ENCODE peak calls at places on chromosome 15, in nine cellular contexts. One of them, this sample, is unnamed.

GRCh38 chr15:93617443-93617842 is 528.4 kb upstream of the RGMA start:
- DNase-seq in tibial nerve: no peak
- DNase-seq in Caco-2: peak; percentile 5
- DNase-seq in bronchial epithelial cell: no peak
- DNase-seq in AG09309: no peak
- DNase-seq in lower leg skin: no peak
- DNase-seq in GM12864: no peak
- DNase-seq in stomach: no peak
- DNase-seq in ovary: no peak
- DNase-seq in this sample: no peak

GRCh38 chr15:81182746-81183402 is 13.8 kb upstream of the IL16 start:
- DNase-seq in tibial nerve: no peak
- DNase-seq in Caco-2: no peak
- DNase-seq in bronchial epithelial cell: no peak
- DNase-seq in AG09309: no peak
- DNase-seq in lower leg skin: no peak
- DNase-seq in GM12864: no peak
- DNase-seq in stomach: no peak
- DNase-seq in ovary: peak; percentile 40
- DNase-seq in this sample: no peak

GRCh38 chr15:62782100-62782791 is 260.3 kb upstream of the TPM1 start:
- DNase-seq in tibial nerve: peak; percentile 78
- DNase-seq in Caco-2: peak; percentile 63
- DNase-seq in bronchial epithelial cell: peak; percentile 80
- DNase-seq in AG09309: no peak
- DNase-seq in lower leg skin: peak; percentile 59
- DNase-seq in GM12864: no peak
- DNase-seq in stomach: peak; percentile 86
- DNase-seq in ovary: peak; percentile 58
- DNase-seq in this sample: peak; percentile 58

GRCh38 chr15:39171944-39172368 is 408.9 kb upstream of the THBS1 start:
- DNase-seq in tibial nerve: peak; percentile 62
- DNase-seq in Caco-2: peak; percentile 71
- DNase-seq in bronchial epithelial cell: peak; percentile 98
- DNase-seq in AG09309: peak; percentile 96
- DNase-seq in lower leg skin: peak; percentile 50
- DNase-seq in GM12864: no peak
- DNase-seq in stomach: peak; percentile 56
- DNase-seq in ovary: peak; percentile 78
- DNase-seq in this sample: peak; percentile 59

GRCh38 chr15:98505611-98506031 is 142.7 kb upstream of the IGF1R start:
- DNase-seq in tibial nerve: peak; percentile 81
- DNase-seq in Caco-2: no peak
- DNase-seq in bronchial epithelial cell: no peak
- DNase-seq in AG09309: no peak
- DNase-seq in lower leg skin: peak; percentile 57
- DNase-seq in GM12864: no peak
- DNase-seq in stomach: no peak
- DNase-seq in ovary: peak; percentile 71
- DNase-seq in this sample: no peak

GRCh38 chr15:45391746-45392711 is 13.7 kb upstream of the GATM start:
- DNase-seq in tibial nerve: no peak
- DNase-seq in Caco-2: no peak
- DNase-seq in bronchial epithelial cell: peak; percentile 49
- DNase-seq in AG09309: no peak
- DNase-seq in lower leg skin: no peak
- DNase-seq in GM12864: peak; percentile 84
- DNase-seq in stomach: no peak
- DNase-seq in ovary: no peak
- DNase-seq in this sample: no peak

GRCh38 chr15:60101416-60101815 is 97.3 kb downstream of the FOXB1 start:
- DNase-seq in tibial nerve: no peak
- DNase-seq in Caco-2: peak; percentile 18
- DNase-seq in bronchial epithelial cell: no peak
- DNase-seq in AG09309: no peak
- DNase-seq in lower leg skin: no peak
- DNase-seq in GM12864: no peak
- DNase-seq in stomach: no peak
- DNase-seq in ovary: no peak
- DNase-seq in this sample: no peak

GRCh38 chr15:73357999-73358665 is 10.6 kb downstream of the HCN4 start:
- DNase-seq in tibial nerve: no peak
- DNase-seq in Caco-2: peak; percentile 57
- DNase-seq in bronchial epithelial cell: no peak
- DNase-seq in AG09309: no peak
- DNase-seq in lower leg skin: no peak
- DNase-seq in GM12864: no peak
- DNase-seq in stomach: no peak
- DNase-seq in ovary: no peak
- DNase-seq in this sample: no peak

GRCh38 chr15:85475711-85476110 is 95.3 kb downstream of the AKAP13 start:
- DNase-seq in tibial nerve: no peak
- DNase-seq in Caco-2: no peak
- DNase-seq in bronchial epithelial cell: no peak
- DNase-seq in AG09309: no peak
- DNase-seq in lower leg skin: no peak
- DNase-seq in GM12864: no peak
- DNase-seq in stomach: no peak
- DNase-seq in ovary: no peak
- DNase-seq in this sample: no peak

GRCh38 chr15:85474700-85475316 is 94.4 kb downstream of the AKAP13 start:
- DNase-seq in tibial nerve: no peak
- DNase-seq in Caco-2: no peak
- DNase-seq in bronchial epithelial cell: peak; percentile 64
- DNase-seq in AG09309: no peak
- DNase-seq in lower leg skin: no peak
- DNase-seq in GM12864: no peak
- DNase-seq in stomach: no peak
- DNase-seq in ovary: no peak
- DNase-seq in this sample: no peak

GRCh38 chr15:85472349-85472748 is 91.9 kb downstream of the AKAP13 start:
- DNase-seq in tibial nerve: no peak
- DNase-seq in Caco-2: no peak
- DNase-seq in bronchial epithelial cell: no peak
- DNase-seq in AG09309: no peak
- DNase-seq in lower leg skin: no peak
- DNase-seq in GM12864: no peak
- DNase-seq in stomach: no peak
- DNase-seq in ovary: no peak
- DNase-seq in this sample: no peak

GRCh38 chr15:85475317-85475701 is 94.9 kb downstream of the AKAP13 start:
- DNase-seq in tibial nerve: no peak
- DNase-seq in Caco-2: no peak
- DNase-seq in bronchial epithelial cell: no peak
- DNase-seq in AG09309: no peak
- DNase-seq in lower leg skin: no peak
- DNase-seq in GM12864: peak; percentile 64
- DNase-seq in stomach: no peak
- DNase-seq in ovary: no peak
- DNase-seq in this sample: no peak

GRCh38 chr15:85473455-85473854 is 93.1 kb downstream of the AKAP13 start:
- DNase-seq in tibial nerve: no peak
- DNase-seq in Caco-2: no peak
- DNase-seq in bronchial epithelial cell: no peak
- DNase-seq in AG09309: no peak
- DNase-seq in lower leg skin: no peak
- DNase-seq in GM12864: no peak
- DNase-seq in stomach: no peak
- DNase-seq in ovary: no peak
- DNase-seq in this sample: no peak
- TF ChIP-seq CTCF in tibial nerve: no peak
- TF ChIP-seq CTCF in Caco-2: no peak
- TF ChIP-seq CTCF in bronchial epithelial cell: no peak
- TF ChIP-seq CTCF in AG09309: no peak
- TF ChIP-seq CTCF in lower leg skin: no peak
- TF ChIP-seq CTCF in GM12864: no peak
- TF ChIP-seq CTCF in stomach: no peak
- TF ChIP-seq CTCF in ovary: no peak
- TF ChIP-seq CTCF in this sample: no peak

GRCh38 chr15:47897525-47897924 is 180.2 kb downstream of the SEMA6D start:
- DNase-seq in tibial nerve: no peak
- DNase-seq in Caco-2: no peak
- DNase-seq in bronchial epithelial cell: peak; percentile 84
- DNase-seq in AG09309: no peak
- DNase-seq in lower leg skin: no peak
- DNase-seq in GM12864: no peak
- DNase-seq in stomach: no peak
- DNase-seq in ovary: no peak
- DNase-seq in this sample: no peak
- H3K4me3 ChIP-seq in tibial nerve: no peak overlapping the region
- H3K4me3 ChIP-seq in Caco-2: no peak overlapping the region
- H3K4me3 ChIP-seq in bronchial epithelial cell: no peak overlapping the region
- H3K4me3 ChIP-seq in AG09309: no peak overlapping the region
- H3K4me3 ChIP-seq in lower leg skin: no peak overlapping the region
- H3K4me3 ChIP-seq in GM12864: no peak overlapping the region
- H3K4me3 ChIP-seq in stomach: no peak overlapping the region
- H3K4me3 ChIP-seq in ovary: no peak overlapping the region
- H3K4me3 ChIP-seq in this sample: no peak overlapping the region

GRCh38 chr15:79942656-79943481 is 28.1 kb downstream of the BCL2A1 start:
- DNase-seq in tibial nerve: no peak
- DNase-seq in Caco-2: no peak
- DNase-seq in bronchial epithelial cell: peak; percentile 51
- DNase-seq in AG09309: no peak
- DNase-seq in lower leg skin: no peak
- DNase-seq in GM12864: no peak
- DNase-seq in stomach: no peak
- DNase-seq in ovary: no peak
- DNase-seq in this sample: no peak

GRCh38 chr15:79944625-79945024 is 26.4 kb downstream of the BCL2A1 start:
- DNase-seq in tibial nerve: no peak
- DNase-seq in Caco-2: no peak
- DNase-seq in bronchial epithelial cell: no peak
- DNase-seq in AG09309: no peak
- DNase-seq in lower leg skin: no peak
- DNase-seq in GM12864: no peak
- DNase-seq in stomach: no peak
- DNase-seq in ovary: no peak
- DNase-seq in this sample: no peak

GRCh38 chr15:79938143-79938542 is 32.9 kb downstream of the BCL2A1 start:
- DNase-seq in tibial nerve: no peak
- DNase-seq in Caco-2: no peak
- DNase-seq in bronchial epithelial cell: no peak
- DNase-seq in AG09309: no peak
- DNase-seq in lower leg skin: no peak
- DNase-seq in GM12864: no peak
- DNase-seq in stomach: no peak
- DNase-seq in ovary: no peak
- DNase-seq in this sample: no peak

GRCh38 chr15:79943820-79944219 is 27.2 kb downstream of the BCL2A1 start:
- DNase-seq in tibial nerve: no peak
- DNase-seq in Caco-2: no peak
- DNase-seq in bronchial epithelial cell: peak; percentile 61
- DNase-seq in AG09309: no peak
- DNase-seq in lower leg skin: no peak
- DNase-seq in GM12864: no peak
- DNase-seq in stomach: no peak
- DNase-seq in ovary: no peak
- DNase-seq in this sample: no peak

DNA sequence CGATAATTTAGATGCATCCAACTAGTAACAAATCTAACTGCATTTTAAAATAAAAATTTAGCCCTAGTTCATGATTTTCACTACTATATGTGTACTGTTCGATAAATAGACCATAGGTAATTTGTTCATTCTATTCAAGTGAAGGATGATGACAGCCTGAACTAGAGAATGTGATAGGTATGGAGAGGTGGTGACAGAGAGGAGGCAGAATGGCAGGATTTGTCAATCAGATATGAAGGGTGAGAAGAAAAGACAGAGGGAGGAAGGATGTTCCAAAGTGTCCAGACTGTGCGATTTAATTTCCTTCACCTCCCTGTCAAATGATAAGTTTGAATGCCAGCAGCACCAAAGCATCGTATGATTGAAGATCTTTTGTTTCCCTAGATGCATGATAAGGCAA is 31.6 kb downstream of the BCL2A1 start:
- DNase-seq in tibial nerve: no peak
- DNase-seq in Caco-2: no peak
- DNase-seq in bronchial epithelial cell: no peak
- DNase-seq in AG09309: no peak
- DNase-seq in lower leg skin: no peak
- DNase-seq in GM12864: no peak
- DNase-seq in stomach: no peak
- DNase-seq in ovary: no peak
- DNase-seq in this sample: no peak
- TF ChIP-seq CTCF in tibial nerve: no peak
- TF ChIP-seq CTCF in Caco-2: no peak
- TF ChIP-seq CTCF in bronchial epithelial cell: no peak
- TF ChIP-seq CTCF in AG09309: no peak
- TF ChIP-seq CTCF in lower leg skin: no peak
- TF ChIP-seq CTCF in GM12864: no peak
- TF ChIP-seq CTCF in stomach: no peak
- TF ChIP-seq CTCF in ovary: no peak
- TF ChIP-seq CTCF in this sample: no peak

GRCh38 chr15:49989498-49989897 is 129.5 kb downstream of the ATP8B4 start:
- DNase-seq in tibial nerve: peak; percentile 27
- DNase-seq in Caco-2: no peak
- DNase-seq in bronchial epithelial cell: no peak
- DNase-seq in AG09309: no peak
- DNase-seq in lower leg skin: peak; percentile 28
- DNase-seq in GM12864: no peak
- DNase-seq in stomach: no peak
- DNase-seq in ovary: peak; percentile 28
- DNase-seq in this sample: no peak

GRCh38 chr15:49990835-49991540 is 128.0 kb downstream of the ATP8B4 start:
- DNase-seq in tibial nerve: no peak
- DNase-seq in Caco-2: no peak
- DNase-seq in bronchial epithelial cell: no peak
- DNase-seq in AG09309: peak; percentile 8
- DNase-seq in lower leg skin: no peak
- DNase-seq in GM12864: no peak
- DNase-seq in stomach: no peak
- DNase-seq in ovary: no peak
- DNase-seq in this sample: no peak

GRCh38 chr15:49987896-49988295 is 131.1 kb downstream of the ATP8B4 start:
- DNase-seq in tibial nerve: no peak
- DNase-seq in Caco-2: no peak
- DNase-seq in bronchial epithelial cell: no peak
- DNase-seq in AG09309: no peak
- DNase-seq in lower leg skin: no peak
- DNase-seq in GM12864: no peak
- DNase-seq in stomach: no peak
- DNase-seq in ovary: no peak
- DNase-seq in this sample: no peak

GRCh38 chr15:49987198-49987785 is 131.7 kb downstream of the ATP8B4 start:
- DNase-seq in tibial nerve: no peak
- DNase-seq in Caco-2: no peak
- DNase-seq in bronchial epithelial cell: no peak
- DNase-seq in AG09309: no peak
- DNase-seq in lower leg skin: no peak
- DNase-seq in GM12864: no peak
- DNase-seq in stomach: no peak
- DNase-seq in ovary: no peak
- DNase-seq in this sample: no peak

DNA sequence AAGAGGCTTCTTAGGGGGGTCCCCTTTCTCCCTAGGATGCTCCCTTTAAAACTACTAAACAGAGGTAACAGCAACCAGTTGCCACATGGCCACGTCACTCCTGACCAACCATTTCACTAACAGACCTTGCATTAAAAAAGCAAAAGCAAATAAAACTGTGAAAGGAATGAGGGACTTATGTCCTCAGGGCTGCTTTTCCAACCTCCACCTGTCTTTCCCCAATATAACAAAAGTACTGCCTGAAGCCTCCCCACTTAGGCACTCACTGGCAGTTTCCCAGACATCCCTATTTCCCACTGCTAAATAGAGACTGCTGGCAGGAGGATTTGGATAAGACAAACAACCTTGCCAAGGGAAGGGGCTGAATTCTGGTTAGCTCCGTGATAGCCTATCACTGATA is 130.3 kb downstream of the ATP8B4 start:
- DNase-seq in tibial nerve: no peak
- DNase-seq in Caco-2: no peak
- DNase-seq in bronchial epithelial cell: no peak
- DNase-seq in AG09309: no peak
- DNase-seq in lower leg skin: no peak
- DNase-seq in GM12864: no peak
- DNase-seq in stomach: no peak
- DNase-seq in ovary: no peak
- DNase-seq in this sample: no peak
- H3K4me3 ChIP-seq in tibial nerve: no peak overlapping the region
- H3K4me3 ChIP-seq in Caco-2: no peak overlapping the region
- H3K4me3 ChIP-seq in bronchial epithelial cell: no peak overlapping the region
- H3K4me3 ChIP-seq in AG09309: no peak overlapping the region
- H3K4me3 ChIP-seq in lower leg skin: no peak overlapping the region
- H3K4me3 ChIP-seq in GM12864: no peak overlapping the region
- H3K4me3 ChIP-seq in stomach: no peak overlapping the region
- H3K4me3 ChIP-seq in ovary: no peak overlapping the region
- H3K4me3 ChIP-seq in this sample: no peak overlapping the region